ENCODE peak calls at places on chromosomes 3 and 15, in four cellular contexts. One of them, this sample, is unnamed.

GRCh38 chr15:92495468-92495867 is 101.8 kb downstream of the ST8SIA2 start:
- DNase-seq in dorsolateral prefrontal cortex: no peak
- DNase-seq in fibroblast of mammary gland: no peak
- DNase-seq in natural killer cell: no peak
- DNase-seq in this sample: no peak

GRCh38 chr3:42654331-42655201 is 1.1 kb downstream of the ZBTB47 start:
- DNase-seq in fibroblast of mammary gland: peak
- DNase-seq in dorsolateral prefrontal cortex: peak
- DNase-seq in natural killer cell: no peak
- DNase-seq in this sample: no peak

GRCh38 chr15:57698243-57698642 is 8.3 kb upstream of the POLR2M start:
- DNase-seq in dorsolateral prefrontal cortex: no peak
- DNase-seq in natural killer cell: no peak
- DNase-seq in fibroblast of mammary gland: no peak
- DNase-seq in this sample: no peak

GRCh38 chr15:46304320-46304719 is 669.5 kb downstream of the SQOR start:
- DNase-seq in natural killer cell: no peak
- DNase-seq in dorsolateral prefrontal cortex: no peak
- DNase-seq in fibroblast of mammary gland: peak
- DNase-seq in this sample: no peak

GRCh38 chr3:143067201-143067600 is 52.4 kb upstream of the CHST2 start:
- DNase-seq in dorsolateral prefrontal cortex: no peak
- DNase-seq in natural killer cell: no peak
- DNase-seq in fibroblast of mammary gland: peak
- DNase-seq in this sample: no peak

GRCh38 chr3:195853930-195854478 is 42.3 kb upstream of the MUC4 start:
- DNase-seq in natural killer cell: no peak
- DNase-seq in fibroblast of mammary gland: no peak
- DNase-seq in dorsolateral prefrontal cortex: no peak
- DNase-seq in this sample: no peak

GRCh38 chr3:43175541-43175940 is 69.7 kb upstream of the POMGNT2 start:
- DNase-seq in natural killer cell: no peak
- DNase-seq in dorsolateral prefrontal cortex: no peak
- DNase-seq in fibroblast of mammary gland: no peak
- DNase-seq in this sample: no peak

GRCh38 chr15:93478922-93479321 is 389.9 kb upstream of the RGMA start:
- DNase-seq in fibroblast of mammary gland: no peak
- DNase-seq in natural killer cell: no peak
- DNase-seq in dorsolateral prefrontal cortex: no peak
- DNase-seq in this sample: no peak

GRCh38 chr3:139675327-139675726 is 2.4 kb downstream of the NMNAT3 start:
- DNase-seq in dorsolateral prefrontal cortex: no peak
- DNase-seq in natural killer cell: no peak
- DNase-seq in fibroblast of mammary gland: no peak
- DNase-seq in this sample: no peak

GRCh38 chr3:146493761-146494160 is 24.4 kb upstream of the PLSCR2 start:
- DNase-seq in dorsolateral prefrontal cortex: no peak
- DNase-seq in natural killer cell: no peak
- DNase-seq in fibroblast of mammary gland: peak
- DNase-seq in this sample: no peak

GRCh38 chr3:114178770-114179368 is at the start of gene DRD3:
- DNase-seq in natural killer cell: no peak
- DNase-seq in fibroblast of mammary gland: peak
- DNase-seq in dorsolateral prefrontal cortex: no peak
- DNase-seq in this sample: no peak

GRCh38 chr3:130242850-130243569 is 102.5 kb upstream of the COL6A5 start:
- DNase-seq in natural killer cell: no peak
- DNase-seq in fibroblast of mammary gland: peak
- DNase-seq in dorsolateral prefrontal cortex: no peak
- DNase-seq in this sample: no peak

GRCh38 chr3:194330579-194330978 is 20.5 kb downstream of the CPN2 start:
- DNase-seq in natural killer cell: no peak
- DNase-seq in fibroblast of mammary gland: peak
- DNase-seq in dorsolateral prefrontal cortex: no peak
- DNase-seq in this sample: no peak

GRCh38 chr15:54840999-54841398 is 355.7 kb downstream of the RSL24D1 start:
- DNase-seq in natural killer cell: no peak
- DNase-seq in fibroblast of mammary gland: no peak
- DNase-seq in dorsolateral prefrontal cortex: no peak
- DNase-seq in this sample: no peak
- TF ChIP-seq CTCF in natural killer cell: no peak
- TF ChIP-seq CTCF in fibroblast of mammary gland: no peak
- TF ChIP-seq CTCF in dorsolateral prefrontal cortex: no peak
- TF ChIP-seq CTCF in this sample: no peak

GRCh38 chr3:50334339-50335075 is 6.1 kb downstream of the RASSF1 start:
- DNase-seq in fibroblast of mammary gland: no peak
- DNase-seq in natural killer cell: no peak
- DNase-seq in dorsolateral prefrontal cortex: no peak
- DNase-seq in this sample: no peak

GRCh38 chr3:50339485-50340196 is 995 bp downstream of the RASSF1 start:
- DNase-seq in dorsolateral prefrontal cortex: no peak
- DNase-seq in fibroblast of mammary gland: peak
- DNase-seq in natural killer cell: no peak
- DNase-seq in this sample: no peak

GRCh38 chr3:50338989-50339388 is 1.6 kb downstream of the RASSF1 start:
- DNase-seq in dorsolateral prefrontal cortex: no peak
- DNase-seq in natural killer cell: no peak
- DNase-seq in fibroblast of mammary gland: no peak
- DNase-seq in this sample: no peak

GRCh38 chr3:50336452-50337174 is 4.0 kb downstream of the RASSF1 start:
- DNase-seq in natural killer cell: no peak
- DNase-seq in fibroblast of mammary gland: peak
- DNase-seq in dorsolateral prefrontal cortex: no peak
- DNase-seq in this sample: no peak

DNA sequence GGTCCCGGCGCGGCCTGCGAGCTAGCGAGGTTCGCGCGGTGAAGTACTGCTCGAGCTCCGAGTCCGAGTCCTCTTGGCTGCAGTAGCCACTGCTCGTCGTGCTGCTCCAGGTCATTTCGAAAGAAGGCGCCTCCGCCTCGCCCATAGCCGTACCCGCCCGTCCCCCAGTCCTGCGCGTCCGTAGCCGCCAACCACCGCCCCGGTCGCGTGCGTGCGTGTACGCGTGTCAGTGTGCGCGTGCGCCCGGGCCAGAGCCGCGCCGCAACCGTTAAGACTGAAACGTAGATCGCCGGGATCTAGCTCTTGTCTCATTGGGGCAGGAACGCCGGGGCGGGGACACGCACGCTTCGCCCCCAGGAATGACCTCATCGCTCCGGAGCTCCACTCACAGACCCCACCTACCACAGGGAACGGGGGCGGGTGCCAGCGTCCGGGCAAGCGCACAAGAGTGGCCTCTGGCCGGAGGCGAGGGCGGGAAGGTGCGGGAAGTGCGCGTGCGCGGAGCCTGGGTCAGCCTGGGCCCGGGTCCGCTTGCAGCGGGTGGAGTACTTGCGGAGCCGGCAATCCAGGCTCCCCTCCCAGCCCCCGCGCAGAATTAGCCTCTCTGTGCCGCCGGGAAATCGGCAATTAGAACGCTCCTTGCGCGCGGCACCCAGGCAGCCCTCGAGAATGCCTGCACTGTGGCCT is 3.3 kb downstream of the RASSF1 start:
- DNase-seq in fibroblast of mammary gland: peak
- DNase-seq in natural killer cell: peak
- DNase-seq in dorsolateral prefrontal cortex: peak
- DNase-seq in this sample: peak
- TF ChIP-seq CTCF in fibroblast of mammary gland: no peak
- TF ChIP-seq CTCF in natural killer cell: no peak
- TF ChIP-seq CTCF in dorsolateral prefrontal cortex: peak
- TF ChIP-seq CTCF in this sample: no peak

GRCh38 chr15:70099167-70099965 is 1.6 kb upstream of the TLE3 start:
- DNase-seq in fibroblast of mammary gland: peak
- DNase-seq in natural killer cell: peak
- DNase-seq in dorsolateral prefrontal cortex: peak
- DNase-seq in this sample: peak

GRCh38 chr15:70099966-70100494 is 2.3 kb upstream of the TLE3 start:
- DNase-seq in fibroblast of mammary gland: no peak
- DNase-seq in natural killer cell: no peak
- DNase-seq in dorsolateral prefrontal cortex: no peak
- DNase-seq in this sample: no peak

GRCh38 chr15:70098461-70099166 is 897 bp upstream of the TLE3 start:
- DNase-seq in dorsolateral prefrontal cortex: no peak
- DNase-seq in natural killer cell: no peak
- DNase-seq in fibroblast of mammary gland: no peak
- DNase-seq in this sample: peak

GRCh38 chr15:70101459-70102113 is 3.9 kb upstream of the TLE3 start:
- DNase-seq in fibroblast of mammary gland: peak
- DNase-seq in dorsolateral prefrontal cortex: no peak
- DNase-seq in natural killer cell: no peak
- DNase-seq in this sample: no peak

GRCh38 chr15:70100495-70101331 is 3.0 kb upstream of the TLE3 start:
- DNase-seq in fibroblast of mammary gland: peak
- DNase-seq in dorsolateral prefrontal cortex: no peak
- DNase-seq in natural killer cell: peak
- DNase-seq in this sample: peak
- TF ChIP-seq CTCF in fibroblast of mammary gland: peak
- TF ChIP-seq CTCF in dorsolateral prefrontal cortex: no peak
- TF ChIP-seq CTCF in natural killer cell: no peak
- TF ChIP-seq CTCF in this sample: no peak

GRCh38 chr15:99207672-99208071 is 41.7 kb downstream of the TTC23 start:
- DNase-seq in fibroblast of mammary gland: no peak
- DNase-seq in natural killer cell: no peak
- DNase-seq in dorsolateral prefrontal cortex: no peak
- DNase-seq in this sample: no peak
- TF ChIP-seq CTCF in fibroblast of mammary gland: no peak
- TF ChIP-seq CTCF in natural killer cell: no peak
- TF ChIP-seq CTCF in dorsolateral prefrontal cortex: no peak
- TF ChIP-seq CTCF in this sample: no peak

GRCh38 chr3:190012314-190012782 is 108.3 kb downstream of the P3H2 start:
- DNase-seq in fibroblast of mammary gland: peak
- DNase-seq in natural killer cell: no peak
- DNase-seq in dorsolateral prefrontal cortex: no peak
- DNase-seq in this sample: no peak

GRCh38 chr3:190013943-190014924 is 106.5 kb downstream of the P3H2 start:
- DNase-seq in dorsolateral prefrontal cortex: no peak
- DNase-seq in natural killer cell: no peak
- DNase-seq in fibroblast of mammary gland: no peak
- DNase-seq in this sample: no peak

GRCh38 chr3:190012784-190013183 is 107.9 kb downstream of the P3H2 start:
- DNase-seq in dorsolateral prefrontal cortex: no peak
- DNase-seq in natural killer cell: no peak
- DNase-seq in fibroblast of mammary gland: no peak
- DNase-seq in this sample: no peak

GRCh38 chr3:190016966-190017365 is 103.7 kb downstream of the P3H2 start:
- DNase-seq in fibroblast of mammary gland: no peak
- DNase-seq in dorsolateral prefrontal cortex: no peak
- DNase-seq in natural killer cell: no peak
- DNase-seq in this sample: no peak

DNA sequence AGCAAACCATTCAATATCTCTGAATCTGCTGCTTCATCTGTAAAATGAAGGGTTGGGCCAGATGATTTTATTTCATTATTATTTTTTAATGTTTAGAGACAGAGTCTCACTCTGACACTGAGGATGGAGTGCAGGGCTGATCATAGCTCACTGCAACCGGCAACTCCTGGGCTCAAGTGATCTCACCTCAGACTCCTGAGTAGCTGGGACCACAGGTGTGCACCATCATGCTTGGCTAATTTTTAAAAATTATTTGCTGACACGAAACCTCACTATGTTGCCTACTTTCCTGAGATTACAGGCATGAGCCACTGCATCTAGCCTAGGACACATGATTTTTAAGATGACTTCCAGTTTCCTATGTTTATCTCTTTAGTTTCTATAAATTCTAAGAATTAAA is 105.8 kb downstream of the P3H2 start:
- DNase-seq in fibroblast of mammary gland: no peak
- DNase-seq in dorsolateral prefrontal cortex: no peak
- DNase-seq in natural killer cell: no peak
- DNase-seq in this sample: no peak
- TF ChIP-seq CTCF in fibroblast of mammary gland: no peak
- TF ChIP-seq CTCF in dorsolateral prefrontal cortex: no peak
- TF ChIP-seq CTCF in natural killer cell: no peak
- TF ChIP-seq CTCF in this sample: no peak

GRCh38 chr15:44719293-44719999 is 8.1 kb downstream of the B2M start:
- DNase-seq in natural killer cell: no peak
- DNase-seq in dorsolateral prefrontal cortex: no peak
- DNase-seq in fibroblast of mammary gland: peak
- DNase-seq in this sample: no peak
- TF ChIP-seq CTCF in natural killer cell: no peak
- TF ChIP-seq CTCF in dorsolateral prefrontal cortex: no peak
- TF ChIP-seq CTCF in fibroblast of mammary gland: no peak
- TF ChIP-seq CTCF in this sample: no peak

GRCh38 chr15:66799242-66799641 is 97.2 kb downstream of the SMAD6 start:
- DNase-seq in fibroblast of mammary gland: no peak
- DNase-seq in natural killer cell: no peak
- DNase-seq in dorsolateral prefrontal cortex: no peak
- DNase-seq in this sample: no peak

GRCh38 chr15:66798426-66799061 is 96.5 kb downstream of the SMAD6 start:
- DNase-seq in dorsolateral prefrontal cortex: no peak
- DNase-seq in fibroblast of mammary gland: no peak
- DNase-seq in natural killer cell: no peak
- DNase-seq in this sample: no peak

GRCh38 chr15:66796343-66796742 is 94.3 kb downstream of the SMAD6 start:
- DNase-seq in natural killer cell: no peak
- DNase-seq in fibroblast of mammary gland: no peak
- DNase-seq in dorsolateral prefrontal cortex: no peak
- DNase-seq in this sample: no peak

GRCh38 chr15:66797921-66798320 is 95.9 kb downstream of the SMAD6 start:
- DNase-seq in dorsolateral prefrontal cortex: no peak
- DNase-seq in natural killer cell: no peak
- DNase-seq in fibroblast of mammary gland: no peak
- DNase-seq in this sample: no peak

DNA sequence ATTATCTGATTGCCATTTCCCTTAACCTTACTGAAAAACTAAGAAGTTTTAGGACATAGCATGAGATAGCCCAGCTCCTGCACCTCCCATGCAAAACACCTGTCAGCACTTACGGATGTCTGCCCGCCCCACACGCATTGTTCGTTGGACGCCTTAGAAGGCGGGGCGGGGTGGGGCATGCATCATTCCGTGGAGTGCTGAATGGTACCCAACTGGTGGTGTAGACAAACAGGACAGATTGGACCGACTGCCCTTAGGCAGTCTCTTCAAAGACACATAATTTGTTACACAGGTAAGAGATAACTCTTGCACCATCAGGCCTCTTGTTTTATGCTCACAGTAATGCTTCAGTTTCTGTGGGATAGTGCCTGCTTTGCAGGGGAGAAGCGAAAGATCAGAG is 93.8 kb downstream of the SMAD6 start:
- DNase-seq in fibroblast of mammary gland: no peak
- DNase-seq in natural killer cell: no peak
- DNase-seq in dorsolateral prefrontal cortex: no peak
- DNase-seq in this sample: no peak
- TF ChIP-seq CTCF in fibroblast of mammary gland: no peak
- TF ChIP-seq CTCF in natural killer cell: no peak
- TF ChIP-seq CTCF in dorsolateral prefrontal cortex: no peak
- TF ChIP-seq CTCF in this sample: no peak

This sample was measured in activated B cell treated with CpG ODN at 0.5 μM for 24 hours.